ENCODE peak calls at places on chromosomes 16 and 17, in five cellular contexts. C, B, D, Z and F are unnamed samples.

GRCh38 chr16:86209202-86209601 is 301.1 kb upstream of the FOXF1 start:
- DNase-seq in Z (no peak), B (no peak), D (no peak), C (no peak), F (no peak)

GRCh38 chr17:64784353-64784798 is 122.3 kb upstream of the SMURF2 start:
- DNase-seq in D (no peak), Z (no peak), B (no peak), C (no peak), F (no peak)

GRCh38 chr17:77436058-77436442 is 295.3 kb downstream of the SEC14L1 start:
- DNase-seq in B (peak), C (peak), D (peak), Z (no peak), F (no peak)

GRCh38 chr16:27238016-27238587 is 30.5 kb downstream of the NSMCE1 start:
- DNase-seq in C (no peak), D (peak), B (no peak), Z (no peak), F (no peak)

GRCh38 chr17:27449541-27449940 is 6.7 kb upstream of the KSR1 start:
- DNase-seq in B (no peak), C (no peak), D (no peak), Z (no peak), F (no peak)

GRCh38 chr17:12485361-12485911 is 180.3 kb upstream of the MYOCD start:
- DNase-seq in D (no peak), C (no peak), Z (no peak), B (no peak), F (no peak)

GRCh38 chr16:78775161-78775561 is 675.7 kb downstream of the WWOX start:
- DNase-seq in Z (no peak), D (no peak), B (no peak), C (no peak), F (no peak)

GRCh38 chr17:79622201-79622601 is 11.3 kb upstream of the RBFOX3 start:
- DNase-seq in D (no peak), C (no peak), Z (no peak), B (no peak), F (no peak)

GRCh38 chr16:11743308-11744074 is 834 bp upstream of the TXNDC11 start:
- DNase-seq in Z (peak), D (peak), B (no peak), C (peak), F (peak)

GRCh38 chr16:86572041-86572521 is 5.5 kb downstream of the FOXC2 start:
- DNase-seq in Z (no peak), D (peak), C (no peak), B (no peak), F (no peak)

GRCh38 chr17:48722201-48722907 is at the start of gene PRAC1:
- DNase-seq in C (no peak), Z (peak), D (no peak), B (peak), F (no peak)

GRCh38 chr16:1863681-1864460 is 8.1 kb downstream of the MEIOB start:
- DNase-seq in Z (peak), C (peak), D (peak), B (peak), F (no peak)

GRCh38 chr16:61858996-61859395 is 177.2 kb downstream of the CDH8 start:
- DNase-seq in Z (peak), B (no peak), C (peak), D (no peak), F (no peak)

GRCh38 chr17:27245230-27245696 is 48.7 kb upstream of the WSB1 start:
- DNase-seq in C (peak), D (peak), Z (peak), B (peak), F (peak)

GRCh38 chr16:79297297-79297696 is 303.2 kb downstream of the MAF start:
- DNase-seq in D (no peak), B (no peak), Z (no peak), C (no peak), F (no peak)

GRCh38 chr16:56190903-56191806 is at the start of gene GNAO1:
- DNase-seq in B (peak), D (peak), C (peak), Z (peak), F (peak)

GRCh38 chr17:79838541-79839274 is 532 bp downstream of the CBX4 start:
- DNase-seq in B (peak), C (peak), D (peak), Z (peak), F (peak)

GRCh38 chr17:54745862-54746261 is 154.8 kb upstream of the TOM1L1 start:
- DNase-seq in D (no peak), Z (no peak), C (no peak), B (no peak), F (no peak)

GRCh38 chr16:88060524-88061219 is 109.4 kb downstream of the BANP start:
- DNase-seq in B (peak), Z (no peak), D (no peak), C (no peak), F (no peak)

GRCh38 chr17:17264430-17264829 is 16.6 kb downstream of the COPS3 start:
- DNase-seq in Z (no peak), C (no peak), D (no peak), B (no peak), F (no peak)

GRCh38 chr17:61088556-61088955 is 311.1 kb upstream of the TBX2 start:
- DNase-seq in Z (peak), D (no peak), C (no peak), B (no peak), F (no peak)

GRCh38 chr17:73401911-73402310 is 90.1 kb upstream of the CDC42EP4 start:
- DNase-seq in D (no peak), C (no peak), Z (no peak), B (peak), F (no peak)

GRCh38 chr17:40362696-40363479 is 1.6 kb downstream of the GJD3 start:
- DNase-seq in C (peak), Z (peak), B (peak), D (peak), F (peak)

GRCh38 chr17:71068351-71068750 is 899.0 kb downstream of the KCNJ2 start:
- DNase-seq in B (no peak), D (no peak), Z (no peak), C (peak), F (no peak)

GRCh38 chr17:27276653-27277156 is 17.2 kb upstream of the WSB1 start:
- DNase-seq in D (no peak), Z (no peak), B (peak), C (no peak), F (no peak)

GRCh38 chr17:34645636-34646035 is 66.3 kb downstream of the TMEM132E start:
- DNase-seq in B (no peak), C (no peak), D (no peak), Z (no peak), F (no peak)

GRCh38 chr17:39199673-39199985 is 454 bp upstream of the RPL19 start:
- DNase-seq in B (no peak), D (no peak), Z (no peak), C (no peak), F (no peak)

GRCh38 chr17:78434455-78435329 is 56.2 kb downstream of the PGS1 start:
- DNase-seq in D (no peak), B (no peak), C (no peak), Z (no peak), F (no peak)

GRCh38 chr16:88451586-88452484 is 1.2 kb upstream of the ZFPM1 start:
- DNase-seq in D (peak), C (no peak), Z (no peak), B (no peak), F (no peak)

GRCh38 chr17:44133918-44134476 is 7.7 kb upstream of the HROB start:
- DNase-seq in B (no peak), C (no peak), D (no peak), Z (no peak), F (no peak)
- H3K9ac ChIP-seq in B (no peak), C (no peak), D (no peak), Z (no peak), F (no peak)

GRCh38 chr16:31568577-31569359 is 41.1 kb downstream of the AHSP start:
- DNase-seq in C (peak), Z (no peak), D (no peak), B (peak), F (no peak)
- TF ChIP-seq EZH2 in C (no peak), Z (no peak), D (no peak), B (peak), F (no peak)

GRCh38 chr16:84266451-84266850 is 26.6 kb upstream of the KCNG4 start:
- DNase-seq in Z (peak), B (peak), C (peak), D (peak), F (peak)
- H2AFZ ChIP-seq in Z (no peak), B (peak), C (peak), D (no peak), F (no peak)

DNA sequence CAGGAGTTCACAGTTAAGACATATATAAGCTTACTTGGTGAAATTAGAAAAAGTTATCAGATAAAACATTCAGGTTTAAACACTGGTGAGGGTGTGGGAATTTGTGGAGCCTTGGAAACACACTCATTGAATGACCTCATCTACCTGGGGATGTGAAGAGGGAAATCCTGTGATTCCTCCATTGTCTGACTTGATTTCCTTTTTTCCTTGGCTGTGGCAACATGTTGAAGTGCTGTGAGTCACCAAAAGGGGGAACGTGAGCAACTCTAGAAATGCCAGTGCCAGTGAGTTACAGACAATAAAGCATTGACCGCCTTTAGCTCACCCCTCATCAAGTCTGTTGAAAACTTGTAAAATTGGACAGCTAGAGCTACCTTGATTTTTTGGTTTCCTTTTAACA is 1.8 kb downstream of the HMOX2 start:
- DNase-seq in D (peak), Z (peak), B (peak), C (peak), F (peak)
- H3K9ac ChIP-seq in D (peak), Z (peak), B (no peak), C (no peak), F (no peak)

GRCh38 chr16:560701-561412 is 663 bp downstream of the PRR35 start:
- DNase-seq in Z (no peak), D (no peak), B (no peak), C (no peak), F (no peak)
- TF ChIP-seq EZH2 in Z (no peak), D (peak), B (peak), C (peak), F (peak)

GRCh38 chr17:50027639-50028206 is 28.2 kb upstream of the ITGA3 start:
- DNase-seq in C (peak), B (no peak), Z (peak), D (peak), F (peak)
- H2AFZ ChIP-seq in C (peak), B (peak), Z (no peak), D (peak), F (no peak)

DNA sequence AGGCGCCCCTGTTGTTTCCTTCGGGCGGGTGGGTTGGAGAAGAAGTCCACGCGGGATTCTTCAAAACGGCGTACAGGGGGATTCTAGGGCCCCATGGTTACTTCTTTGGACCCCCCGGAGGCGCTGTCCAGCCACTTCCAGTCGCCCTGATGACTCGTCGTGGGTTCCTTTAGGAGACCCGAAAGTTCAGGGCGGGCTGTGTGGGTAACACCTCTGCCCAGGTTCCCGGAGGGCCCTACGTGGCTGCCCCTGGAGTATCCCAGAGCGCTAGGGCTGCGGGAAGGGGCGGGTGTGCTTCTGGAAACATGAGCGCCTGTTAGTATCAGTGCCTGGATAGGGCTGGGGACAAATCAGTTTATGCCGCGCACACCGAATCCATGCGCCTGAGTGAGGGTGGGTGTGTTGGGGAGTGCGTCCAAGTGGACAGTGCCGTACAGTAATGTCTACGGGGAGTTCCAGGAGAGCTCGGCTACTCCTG is 602 bp upstream of the HIC1 start:
- DNase-seq in Z (peak), B (no peak), C (peak), D (peak), F (peak)
- H3K9ac ChIP-seq in Z (no peak), B (no peak), C (peak), D (no peak), F (no peak)

DNA sequence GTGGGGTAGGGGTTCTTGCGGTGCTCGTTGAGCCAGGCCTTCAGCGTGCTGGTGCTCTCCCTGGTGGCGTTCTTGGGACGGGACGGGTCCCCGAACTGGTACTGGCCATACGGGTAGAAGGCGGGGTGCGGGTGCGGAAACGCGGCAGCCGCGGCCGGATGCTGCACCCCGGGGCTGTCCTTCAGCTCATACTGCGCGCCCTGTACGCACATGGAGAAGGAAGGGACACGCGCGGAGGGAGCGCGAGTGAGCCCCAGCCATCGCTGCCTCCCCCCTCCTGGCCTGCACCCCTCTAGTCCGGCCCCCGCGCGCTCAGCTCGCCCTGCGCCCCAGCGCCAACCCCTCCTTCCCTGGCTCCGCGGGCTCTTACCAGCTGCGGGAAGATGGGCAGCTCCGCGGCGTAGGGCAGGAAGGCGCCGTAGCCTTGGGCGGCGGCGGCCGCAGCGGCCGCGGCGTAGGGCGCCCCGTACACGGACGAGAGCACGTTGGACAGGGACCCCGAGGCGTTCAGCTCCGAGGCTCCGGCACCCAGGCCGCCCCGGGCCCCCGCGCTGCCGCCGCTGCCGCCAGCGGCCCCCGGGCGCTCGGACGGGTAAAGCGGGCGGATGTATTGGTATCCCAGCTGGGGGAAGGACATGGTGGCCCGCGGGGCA is 1.0 kb downstream of the IRX3 start:
- DNase-seq in D (no peak), Z (no peak), B (peak), C (peak), F (peak)
- TF ChIP-seq EZH2 in D (peak), Z (peak), B (no peak), C (no peak), F (no peak)